ENCODE peak calls at places on chromosomes 4 and X, in eight cellular contexts. One of them, this sample, is unnamed.

GRCh38 chr4:24278693-24279092 is 305.7 kb downstream of the DHX15 start:
- DNase-seq in K562: no peak
- DNase-seq in HCT116: no peak
- DNase-seq in HepG2: no peak
- DNase-seq in endothelial cell of umbilical vein: no peak
- DNase-seq in SK-N-SH: no peak
- DNase-seq in GM12878: no peak
- DNase-seq in H1: no peak
- DNase-seq in this sample: no peak

GRCh38 chr4:5710962-5711478 is at the start of gene EVC:
- DNase-seq in H1: peak; percentile 85
- DNase-seq in SK-N-SH: peak; percentile 90
- DNase-seq in endothelial cell of umbilical vein: peak; percentile 67
- DNase-seq in HCT116: no peak
- DNase-seq in GM12878: no peak
- DNase-seq in K562: peak; percentile 36
- DNase-seq in HepG2: peak; percentile 54
- DNase-seq in this sample: no peak

GRCh38 chrX:118503260-118504041 is 7.8 kb downstream of the DOCK11 start:
- DNase-seq in HepG2: no peak
- DNase-seq in H1: no peak
- DNase-seq in GM12878: no peak
- DNase-seq in SK-N-SH: no peak
- DNase-seq in K562: no peak
- DNase-seq in endothelial cell of umbilical vein: no peak
- DNase-seq in HCT116: no peak
- DNase-seq in this sample: no peak

GRCh38 chr4:143337600-143338287 is 1.1 kb downstream of the GAB1 start:
- DNase-seq in K562: no peak
- DNase-seq in SK-N-SH: peak; percentile 37
- DNase-seq in HepG2: peak; percentile 70
- DNase-seq in H1: no peak
- DNase-seq in GM12878: no peak
- DNase-seq in endothelial cell of umbilical vein: no peak
- DNase-seq in HCT116: no peak
- DNase-seq in this sample: no peak

GRCh38 chr4:87120411-87121162 is 99.8 kb downstream of the KLHL8 start:
- DNase-seq in H1: no peak
- DNase-seq in GM12878: no peak
- DNase-seq in HCT116: no peak
- DNase-seq in SK-N-SH: no peak
- DNase-seq in K562: no peak
- DNase-seq in endothelial cell of umbilical vein: peak; percentile 70
- DNase-seq in HepG2: peak; percentile 47
- DNase-seq in this sample: no peak

GRCh38 chr4:115834441-115834840 is 721.0 kb upstream of the NDST4 start:
- DNase-seq in endothelial cell of umbilical vein: no peak
- DNase-seq in SK-N-SH: no peak
- DNase-seq in K562: no peak
- DNase-seq in HCT116: no peak
- DNase-seq in HepG2: peak; percentile 1
- DNase-seq in GM12878: no peak
- DNase-seq in H1: no peak
- DNase-seq in this sample: no peak

GRCh38 chr4:172152284-172152683 is 339.1 kb downstream of the GALNTL6 start:
- DNase-seq in HCT116: no peak
- DNase-seq in H1: no peak
- DNase-seq in GM12878: no peak
- DNase-seq in K562: no peak
- DNase-seq in SK-N-SH: no peak
- DNase-seq in endothelial cell of umbilical vein: no peak
- DNase-seq in HepG2: no peak
- DNase-seq in this sample: no peak

GRCh38 chr4:166836865-166837264 is 397.4 kb downstream of the SPOCK3 start:
- DNase-seq in HepG2: no peak
- DNase-seq in SK-N-SH: no peak
- DNase-seq in H1: no peak
- DNase-seq in GM12878: no peak
- DNase-seq in K562: no peak
- DNase-seq in endothelial cell of umbilical vein: no peak
- DNase-seq in HCT116: no peak
- DNase-seq in this sample: no peak

GRCh38 chrX:115138040-115138439 is 51.2 kb upstream of the RBMXL3 start:
- DNase-seq in H1: no peak
- DNase-seq in HCT116: no peak
- DNase-seq in endothelial cell of umbilical vein: no peak
- DNase-seq in SK-N-SH: no peak
- DNase-seq in K562: no peak
- DNase-seq in GM12878: no peak
- DNase-seq in HepG2: no peak
- DNase-seq in this sample: no peak

GRCh38 chr4:27090406-27090805 is 229.8 kb downstream of the STIM2 start:
- DNase-seq in SK-N-SH: no peak
- DNase-seq in HCT116: no peak
- DNase-seq in K562: no peak
- DNase-seq in GM12878: no peak
- DNase-seq in HepG2: no peak
- DNase-seq in H1: no peak
- DNase-seq in endothelial cell of umbilical vein: no peak
- DNase-seq in this sample: no peak

GRCh38 chr4:21879187-21879586 is 69.4 kb downstream of the KCNIP4 start:
- DNase-seq in K562: no peak
- DNase-seq in H1: peak; percentile 53
- DNase-seq in GM12878: no peak
- DNase-seq in HepG2: peak; percentile 5
- DNase-seq in endothelial cell of umbilical vein: peak; percentile 22
- DNase-seq in HCT116: no peak
- DNase-seq in SK-N-SH: no peak
- DNase-seq in this sample: no peak

GRCh38 chr4:1236103-1236641 is 12.8 kb downstream of the CTBP1 start:
- DNase-seq in H1: no peak
- DNase-seq in endothelial cell of umbilical vein: no peak
- DNase-seq in HCT116: no peak
- DNase-seq in HepG2: no peak
- DNase-seq in K562: no peak
- DNase-seq in SK-N-SH: no peak
- DNase-seq in GM12878: no peak
- DNase-seq in this sample: no peak

GRCh38 chrX:38561126-38561868 is at the start of gene TSPAN7:
- DNase-seq in SK-N-SH: peak; percentile 89
- DNase-seq in GM12878: no peak
- DNase-seq in endothelial cell of umbilical vein: peak; percentile 60
- DNase-seq in HepG2: peak; percentile 46
- DNase-seq in K562: peak; percentile 92
- DNase-seq in HCT116: peak; percentile 28
- DNase-seq in H1: peak; percentile 75
- DNase-seq in this sample: no peak

GRCh38 chr4:121783210-121783609 is 17.9 kb upstream of the EXOSC9 start:
- DNase-seq in K562: no peak
- DNase-seq in HCT116: no peak
- DNase-seq in HepG2: no peak
- DNase-seq in H1: no peak
- DNase-seq in GM12878: no peak
- DNase-seq in endothelial cell of umbilical vein: no peak
- DNase-seq in SK-N-SH: no peak
- DNase-seq in this sample: no peak

GRCh38 chr4:121784401-121784800 is 16.7 kb upstream of the EXOSC9 start:
- DNase-seq in HepG2: no peak
- DNase-seq in SK-N-SH: no peak
- DNase-seq in endothelial cell of umbilical vein: no peak
- DNase-seq in H1: no peak
- DNase-seq in GM12878: no peak
- DNase-seq in K562: no peak
- DNase-seq in HCT116: no peak
- DNase-seq in this sample: no peak

GRCh38 chr4:121784975-121785374 is 16.1 kb upstream of the EXOSC9 start:
- DNase-seq in SK-N-SH: no peak
- DNase-seq in HepG2: no peak
- DNase-seq in GM12878: no peak
- DNase-seq in K562: no peak
- DNase-seq in HCT116: no peak
- DNase-seq in H1: no peak
- DNase-seq in endothelial cell of umbilical vein: peak; percentile 59
- DNase-seq in this sample: no peak

GRCh38 chr4:121786221-121786620 is 14.9 kb upstream of the EXOSC9 start:
- DNase-seq in H1: no peak
- DNase-seq in K562: no peak
- DNase-seq in endothelial cell of umbilical vein: no peak
- DNase-seq in SK-N-SH: no peak
- DNase-seq in GM12878: no peak
- DNase-seq in HepG2: no peak
- DNase-seq in HCT116: no peak
- DNase-seq in this sample: no peak

GRCh38 chr4:121785479-121785878 is 15.6 kb upstream of the EXOSC9 start:
- DNase-seq in GM12878: no peak
- DNase-seq in endothelial cell of umbilical vein: no peak
- DNase-seq in HepG2: no peak
- DNase-seq in SK-N-SH: no peak
- DNase-seq in K562: no peak
- DNase-seq in H1: no peak
- DNase-seq in HCT116: no peak
- DNase-seq in this sample: no peak
- H3K9ac ChIP-seq in GM12878: no peak overlapping the region
- H3K9ac ChIP-seq in endothelial cell of umbilical vein: no peak overlapping the region
- H3K9ac ChIP-seq in HepG2: no peak overlapping the region
- H3K9ac ChIP-seq in SK-N-SH: peak overlapping the region; percentile 67
- H3K9ac ChIP-seq in K562: no peak overlapping the region
- H3K9ac ChIP-seq in H1: no peak overlapping the region
- H3K9ac ChIP-seq in HCT116: no peak overlapping the region
- H3K9ac ChIP-seq in this sample: no peak overlapping the region

GRCh38 chr4:13611283-13611842 is 16.2 kb downstream of the BOD1L1 start:
- DNase-seq in GM12878: peak; percentile 52
- DNase-seq in HepG2: no peak
- DNase-seq in HCT116: no peak
- DNase-seq in K562: no peak
- DNase-seq in H1: no peak
- DNase-seq in endothelial cell of umbilical vein: no peak
- DNase-seq in SK-N-SH: no peak
- DNase-seq in this sample: no peak
- TF ChIP-seq POLR2AphosphoS5 in GM12878: peak; percentile 72
- TF ChIP-seq POLR2AphosphoS5 in HepG2: no peak
- TF ChIP-seq POLR2AphosphoS5 in HCT116: no peak
- TF ChIP-seq POLR2AphosphoS5 in K562: no peak
- TF ChIP-seq POLR2AphosphoS5 in H1: no peak
- TF ChIP-seq POLR2AphosphoS5 in endothelial cell of umbilical vein: no peak
- TF ChIP-seq POLR2AphosphoS5 in SK-N-SH: no peak
- TF ChIP-seq POLR2AphosphoS5 in this sample: no peak

DNA sequence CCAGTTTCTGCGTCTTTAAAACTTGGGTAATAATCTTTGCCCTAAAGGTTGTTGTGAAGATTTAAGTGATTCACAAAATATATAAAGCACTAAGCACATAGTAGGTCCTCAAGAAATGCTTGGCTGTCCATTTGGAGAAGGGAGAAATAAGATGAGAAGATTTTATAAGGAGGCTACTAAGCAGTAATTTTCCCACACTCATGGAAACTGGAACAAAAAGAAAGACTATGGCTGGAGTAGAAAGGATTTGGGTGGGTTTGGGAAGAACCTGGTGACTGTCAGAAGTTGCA is 47.0 kb downstream of the PRPS1 start:
- DNase-seq in HepG2: no peak
- DNase-seq in endothelial cell of umbilical vein: no peak
- DNase-seq in SK-N-SH: no peak
- DNase-seq in HCT116: no peak
- DNase-seq in H1: no peak
- DNase-seq in GM12878: no peak
- DNase-seq in K562: no peak
- DNase-seq in this sample: no peak
- H3K9ac ChIP-seq in HepG2: no peak overlapping the region
- H3K9ac ChIP-seq in endothelial cell of umbilical vein: no peak overlapping the region
- H3K9ac ChIP-seq in SK-N-SH: no peak overlapping the region
- H3K9ac ChIP-seq in HCT116: no peak overlapping the region
- H3K9ac ChIP-seq in H1: no peak overlapping the region
- H3K9ac ChIP-seq in GM12878: no peak overlapping the region
- H3K9ac ChIP-seq in K562: peak overlapping the region; percentile 86
- H3K9ac ChIP-seq in this sample: no peak overlapping the region

GRCh38 chr4:38696697-38697096 is 32.7 kb downstream of the KLF3 start:
- DNase-seq in GM12878: no peak
- DNase-seq in SK-N-SH: no peak
- DNase-seq in endothelial cell of umbilical vein: no peak
- DNase-seq in HepG2: no peak
- DNase-seq in K562: no peak
- DNase-seq in HCT116: no peak
- DNase-seq in H1: no peak
- DNase-seq in this sample: no peak
- TF ChIP-seq POLR2AphosphoS5 in GM12878: no peak
- TF ChIP-seq POLR2AphosphoS5 in SK-N-SH: no peak
- TF ChIP-seq POLR2AphosphoS5 in endothelial cell of umbilical vein: no peak
- TF ChIP-seq POLR2AphosphoS5 in HepG2: no peak
- TF ChIP-seq POLR2AphosphoS5 in K562: no peak
- TF ChIP-seq POLR2AphosphoS5 in HCT116: no peak
- TF ChIP-seq POLR2AphosphoS5 in H1: no peak
- TF ChIP-seq POLR2AphosphoS5 in this sample: no peak

GRCh38 chr4:128528177-128528576 is 240.6 kb upstream of the PGRMC2 start:
- DNase-seq in HepG2: no peak
- DNase-seq in H1: no peak
- DNase-seq in GM12878: no peak
- DNase-seq in HCT116: no peak
- DNase-seq in K562: no peak
- DNase-seq in SK-N-SH: no peak
- DNase-seq in endothelial cell of umbilical vein: no peak
- DNase-seq in this sample: no peak
- H3K9ac ChIP-seq in HepG2: no peak overlapping the region
- H3K9ac ChIP-seq in H1: no peak overlapping the region
- H3K9ac ChIP-seq in GM12878: no peak overlapping the region
- H3K9ac ChIP-seq in HCT116: no peak overlapping the region
- H3K9ac ChIP-seq in K562: no peak overlapping the region
- H3K9ac ChIP-seq in SK-N-SH: no peak overlapping the region
- H3K9ac ChIP-seq in endothelial cell of umbilical vein: no peak overlapping the region
- H3K9ac ChIP-seq in this sample: no peak overlapping the region

GRCh38 chr4:101981756-101982155 is 191.2 kb downstream of the BANK1 start:
- DNase-seq in SK-N-SH: no peak
- DNase-seq in K562: no peak
- DNase-seq in endothelial cell of umbilical vein: no peak
- DNase-seq in GM12878: no peak
- DNase-seq in HCT116: peak; percentile 66
- DNase-seq in H1: no peak
- DNase-seq in HepG2: no peak
- DNase-seq in this sample: no peak
- TF ChIP-seq POLR2AphosphoS5 in SK-N-SH: no peak
- TF ChIP-seq POLR2AphosphoS5 in K562: no peak
- TF ChIP-seq POLR2AphosphoS5 in endothelial cell of umbilical vein: no peak
- TF ChIP-seq POLR2AphosphoS5 in GM12878: no peak
- TF ChIP-seq POLR2AphosphoS5 in HCT116: peak; percentile 29
- TF ChIP-seq POLR2AphosphoS5 in H1: no peak
- TF ChIP-seq POLR2AphosphoS5 in HepG2: no peak
- TF ChIP-seq POLR2AphosphoS5 in this sample: no peak

DNA sequence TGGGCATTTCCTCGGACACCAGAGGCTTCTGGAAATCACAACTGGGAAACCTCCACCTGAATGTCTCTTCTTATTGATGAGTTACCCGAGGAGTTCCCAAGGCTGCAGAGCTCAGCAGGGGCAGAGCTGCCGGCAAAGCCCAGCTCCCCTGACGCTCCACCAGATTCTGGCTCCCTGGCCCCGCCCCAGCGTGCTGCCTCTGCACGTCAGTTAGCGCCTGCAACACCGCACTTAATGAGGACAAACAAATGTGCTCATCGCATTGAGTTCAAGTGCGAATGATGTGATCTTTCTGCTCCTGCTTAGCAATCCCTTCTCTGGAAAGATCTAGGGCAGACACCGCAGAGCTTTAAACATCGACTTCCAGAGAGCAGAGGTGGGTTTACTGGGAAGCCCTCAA is 55.5 kb upstream of the FBXW7 start:
- DNase-seq in K562: no peak
- DNase-seq in H1: peak; percentile 86
- DNase-seq in HCT116: no peak
- DNase-seq in endothelial cell of umbilical vein: peak; percentile 19
- DNase-seq in HepG2: no peak
- DNase-seq in SK-N-SH: no peak
- DNase-seq in GM12878: no peak
- DNase-seq in this sample: no peak
- H3K9ac ChIP-seq in K562: no peak overlapping the region
- H3K9ac ChIP-seq in H1: no peak overlapping the region
- H3K9ac ChIP-seq in HCT116: no peak overlapping the region
- H3K9ac ChIP-seq in endothelial cell of umbilical vein: no peak overlapping the region
- H3K9ac ChIP-seq in HepG2: no peak overlapping the region
- H3K9ac ChIP-seq in SK-N-SH: no peak overlapping the region
- H3K9ac ChIP-seq in GM12878: no peak overlapping the region
- H3K9ac ChIP-seq in this sample: no peak overlapping the region